ENCODE peak calls at places on chromosomes 6 and 20, in five cellular contexts. Z is epithelial cell of esophagus, A is PC-3, X is fibroblast of mammary gland, Y is cardiac fibroblast. H is an unnamed sample.

GRCh38 chr6:87630746-87631145 is 40.8 kb downstream of the ORC3 start:
- DNase-seq in Z (no peak), A (no peak), X (no peak), Y (no peak), H (no peak)

GRCh38 chr6:111625511-111626331 is 20.0 kb upstream of the TRAF3IP2 start:
- DNase-seq in Z (no peak), A (no peak), X (peak; percentile 91), Y (peak; percentile 38), H (peak; percentile 46)

GRCh38 chr20:63703471-63703975 is 4.3 kb downstream of the ARFRP1 start:
- DNase-seq in Z (no peak), A (no peak), X (no peak), Y (no peak), H (no peak)

GRCh38 chr6:43972179-43972914 is 154.9 kb downstream of the MRPL14 start:
- DNase-seq in Z (peak; percentile 69), A (peak; percentile 55), X (peak; percentile 36), Y (no peak), H (no peak)

GRCh38 chr6:133301739-133302138 is 60.6 kb downstream of the EYA4 start:
- DNase-seq in Z (no peak), A (no peak), X (no peak), Y (no peak), H (peak; percentile 44)

GRCh38 chr6:153804755-153805330 is 234.2 kb upstream of the OPRM1 start:
- DNase-seq in Z (no peak), A (no peak), X (no peak), Y (no peak), H (no peak)

GRCh38 chr6:135162678-135163439 is 18.2 kb upstream of the MYB start:
- DNase-seq in Z (peak; percentile 56), A (peak; percentile 55), X (peak; percentile 55), Y (peak; percentile 63), H (peak; percentile 47)

GRCh38 chr6:43242908-43243648 is at the start of gene TTBK1:
- DNase-seq in Z (no peak), A (no peak), X (no peak), Y (no peak), H (no peak)

GRCh38 chr6:3345836-3346235 is 87.1 kb downstream of the PSMG4 start:
- DNase-seq in Z (no peak), A (no peak), X (no peak), Y (no peak), H (no peak)

GRCh38 chr20:61756446-61756845 is 309.2 kb downstream of the TAF4 start:
- DNase-seq in Z (no peak), A (no peak), X (no peak), Y (no peak), H (no peak)

GRCh38 chr20:52552181-52552872 is 360.7 kb upstream of the ZFP64 start:
- DNase-seq in Z (peak; percentile 83), A (peak; percentile 70), X (peak; percentile 59), Y (peak; percentile 33), H (peak; percentile 2)

GRCh38 chr6:163750436-163751031 is 336.0 kb downstream of the QKI start:
- DNase-seq in Z (peak; percentile 41), A (no peak), X (no peak), Y (no peak), H (no peak)

GRCh38 chr6:149917679-149918078 is 5.2 kb downstream of the RAET1G start:
- DNase-seq in Z (peak; percentile 50), A (no peak), X (no peak), Y (no peak), H (no peak)

GRCh38 chr6:530425-530824 is 126.5 kb downstream of the HUS1B start:
- DNase-seq in Z (no peak), A (no peak), X (no peak), Y (no peak), H (no peak)

GRCh38 chr6:5066456-5067093 is 18.6 kb upstream of the PPP1R3G start:
- DNase-seq in Z (no peak), A (no peak), X (no peak), Y (no peak), H (no peak)

GRCh38 chr6:3308106-3308505 is 49.4 kb downstream of the PSMG4 start:
- DNase-seq in Z (no peak), A (no peak), X (no peak), Y (no peak), H (no peak)

GRCh38 chr6:155347800-155348199 is 33.5 kb upstream of the TFB1M start:
- DNase-seq in Z (no peak), A (no peak), X (no peak), Y (no peak), H (no peak)

GRCh38 chr6:14333556-14334305 is 216.2 kb downstream of the CD83 start:
- DNase-seq in Z (no peak), A (no peak), X (peak; percentile 64), Y (peak; percentile 49), H (peak; percentile 39)

GRCh38 chr20:18506744-18507143 is 996 bp upstream of the SEC23B start:
- DNase-seq in Z (peak; percentile 29), A (no peak), X (no peak), Y (no peak), H (no peak)

GRCh38 chr6:158567871-158568401 is 8.0 kb downstream of the TMEM181 start:
- DNase-seq in Z (peak; percentile 70), A (no peak), X (no peak), Y (no peak), H (no peak)

GRCh38 chr6:124967444-124967843 is 5.2 kb downstream of the RNF217 start:
- DNase-seq in Z (peak; percentile 40), A (peak; percentile 61), X (no peak), Y (peak; percentile 42), H (no peak)

GRCh38 chr6:160457843-160458242 is 109.7 kb downstream of the SLC22A3 start:
- DNase-seq in Z (no peak), A (no peak), X (no peak), Y (no peak), H (no peak)

GRCh38 chr20:63520594-63520938 is at the start of gene PPDPF:
- DNase-seq in Z (peak; percentile 83), A (peak; percentile 84), X (peak; percentile 66), Y (peak; percentile 83), H (peak; percentile 84)

GRCh38 chr6:125296461-125296860 is 5.3 kb downstream of the HDDC2 start:
- DNase-seq in Z (no peak), A (no peak), X (peak; percentile 52), Y (no peak), H (no peak)

GRCh38 chr20:62726716-62727583 is 18.3 kb downstream of the NTSR1 start:
- DNase-seq in Z (no peak), A (no peak), X (no peak), Y (no peak), H (no peak)

GRCh38 chr6:85614780-85615179 is 21.1 kb upstream of the SNX14 start:
- DNase-seq in Z (no peak), A (no peak), X (no peak), Y (no peak), H (no peak)

GRCh38 chr20:44648579-44648978 is 2.9 kb downstream of the ADA start:
- DNase-seq in Z (no peak), A (no peak), X (no peak), Y (no peak), H (no peak)

GRCh38 chr20:24582373-24583168 is 113.1 kb downstream of the SYNDIG1 start:
- DNase-seq in Z (no peak), A (no peak), X (no peak), Y (no peak), H (no peak)

GRCh38 chr20:23602261-23602660 is 3.5 kb downstream of the CST9 start:
- DNase-seq in Z (no peak), A (no peak), X (no peak), Y (no peak), H (no peak)

GRCh38 chr6:37523412-37523811 is 23.7 kb upstream of the CCDC167 start:
- DNase-seq in Z (no peak), A (no peak), X (no peak), Y (no peak), H (no peak)

GRCh38 chr6:156980515-156980914 is 203.3 kb downstream of the ARID1B start:
- DNase-seq in Z (peak; percentile 54), A (peak; percentile 66), X (no peak), Y (no peak), H (no peak)

GRCh38 chr6:84728602-84729001 is 35.8 kb downstream of the TBX18 start:
- DNase-seq in Z (peak; percentile 62), A (peak; percentile 53), X (peak; percentile 53), Y (peak; percentile 61), H (peak; percentile 70)

GRCh38 chr6:64012351-64013060 is 376.9 kb downstream of the PHF3 start:
- DNase-seq in Z (peak; percentile 75), A (peak; percentile 73), X (peak; percentile 63), Y (peak; percentile 60), H (peak; percentile 90)

GRCh38 chr6:128803911-128804310 is 79.0 kb upstream of the LAMA2 start:
- DNase-seq in Z (no peak), A (peak; percentile 15), X (peak; percentile 52), Y (peak; percentile 72), H (peak; percentile 72)
- H3K4me3 ChIP-seq in Z (no peak overlapping the region), A (no peak overlapping the region), X (no peak overlapping the region), Y (no peak overlapping the region), H (no peak overlapping the region)

DNA sequence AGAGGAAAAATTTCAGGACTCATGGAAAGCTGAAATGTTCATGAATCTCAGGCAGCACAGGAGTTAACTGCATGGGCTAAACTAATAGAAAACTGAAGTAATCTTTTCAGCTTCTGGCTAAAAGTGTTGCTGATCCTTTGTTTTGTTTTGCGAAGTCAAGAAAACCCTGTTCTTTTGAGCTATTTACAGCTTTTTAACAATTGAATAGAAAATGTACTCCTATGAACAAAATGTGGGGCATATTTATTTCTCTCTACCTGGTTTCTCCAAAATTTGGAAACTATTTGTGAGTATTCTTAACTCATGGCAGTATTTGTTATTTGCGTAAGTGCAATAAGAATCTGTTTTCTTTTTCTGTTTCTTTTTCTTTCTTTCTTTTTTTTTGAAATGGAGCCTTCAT is 818.8 kb upstream of the CITED2 start:
- DNase-seq in Z (no peak), A (no peak), X (no peak), Y (no peak), H (no peak)
- TF ChIP-seq CTCF in Z (no peak), A (no peak), X (no peak), Y (no peak), H (no peak)

DNA sequence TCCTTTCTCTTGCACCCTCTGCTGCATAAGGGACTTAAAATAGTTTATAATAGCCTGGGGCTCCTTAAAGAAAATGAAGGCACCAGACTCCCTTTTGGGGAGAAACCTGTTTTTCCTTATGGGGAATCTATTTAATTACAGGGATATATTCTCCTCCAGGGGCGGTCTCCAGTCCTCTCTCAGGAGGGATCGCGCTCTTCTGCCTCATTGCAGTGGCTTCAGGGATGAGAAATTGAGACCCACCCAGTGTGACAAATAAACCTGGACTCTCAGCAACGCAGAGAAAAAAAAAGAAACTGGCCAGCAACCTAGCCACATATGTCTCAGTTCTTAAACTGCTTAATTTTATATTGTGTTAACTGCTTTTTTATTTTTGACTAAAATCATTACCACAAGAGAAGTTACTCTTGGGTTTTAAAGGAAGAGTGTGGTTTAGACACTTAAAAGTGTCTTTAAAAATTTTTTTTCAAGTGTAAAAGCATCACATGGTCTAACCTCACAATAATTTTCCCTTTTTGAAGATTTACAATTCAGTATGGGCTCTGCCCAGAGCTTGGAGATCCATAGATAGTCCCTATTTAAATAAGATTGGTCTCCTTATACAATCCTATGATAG is 11.7 kb upstream of the GOPC start:
- DNase-seq in Z (peak; percentile 33), A (no peak), X (no peak), Y (peak; percentile 9), H (peak; percentile 8)
- H3K4me3 ChIP-seq in Z (no peak overlapping the region), A (no peak overlapping the region), X (no peak overlapping the region), Y (no peak overlapping the region), H (no peak overlapping the region)

GRCh38 chr6:39092124-39092523 is 22.9 kb downstream of the SAYSD1 start:
- DNase-seq in Z (no peak), A (peak; percentile 16), X (no peak), Y (no peak), H (no peak)
- TF ChIP-seq CTCF in Z (no peak), A (peak; percentile 12), X (no peak), Y (no peak), H (no peak)